ENCODE peak calls at places on chromosomes 13 and 19, in seven cellular contexts. G is stimulated activated CD8-positive, alpha-beta memory T cell treated with anti-CD3 and anti-CD28 coated beads, Interleukin-7, amount 100 ng/mL, for 1 hour; D is NCI-H1092 treated with DMSO at 0.1 percent for 48 hours; L is breast epithelium; S is neural crest cell; E is activated naive CD4-positive, alpha-beta T cell; O is brain pericyte. Y is an unnamed sample.

GRCh38 chr13:107035778-107036177 is 467.8 kb upstream of the ARGLU1 start:
- DNase-seq in G (no peak), D (no peak), L (no peak), S (no peak), E (no peak), O (no peak), Y (no peak)

GRCh38 chr13:95573226-95573625 is 20.7 kb downstream of the CLDN10 start:
- DNase-seq in G (no peak), D (no peak), L (no peak), S (no peak), E (no peak), O (no peak), Y (no peak)

GRCh38 chr19:57888494-57889231 is at the start of gene ZNF814:
- DNase-seq in G (peak), D (no peak), L (peak), S (peak), E (peak), O (peak), Y (peak)

GRCh38 chr13:54536112-54536511 is 1507.5 kb downstream of the OLFM4 start:
- DNase-seq in G (no peak), D (peak), L (no peak), S (no peak), E (no peak), O (no peak), Y (no peak)

GRCh38 chr13:20673711-20674110 is 29.8 kb upstream of the IL17D start:
- DNase-seq in G (no peak), D (no peak), L (no peak), S (no peak), E (no peak), O (no peak), Y (no peak)

GRCh38 chr19:3932931-3933810 is at the start of gene NMRK2:
- DNase-seq in G (no peak), D (no peak), L (no peak), S (no peak), E (no peak), O (no peak), Y (no peak)

GRCh38 chr19:35223856-35224505 is 4.6 kb downstream of the FAM187B start:
- DNase-seq in G (no peak), D (no peak), L (no peak), S (no peak), E (no peak), O (no peak), Y (no peak)

GRCh38 chr19:15623711-15624318 is 8.8 kb downstream of the CYP4F8 start:
- DNase-seq in G (no peak), D (no peak), L (no peak), S (no peak), E (no peak), O (no peak), Y (no peak)

GRCh38 chr13:52713894-52714293 is 25.7 kb downstream of the CNMD start:
- DNase-seq in G (no peak), D (no peak), L (no peak), S (no peak), E (no peak), O (no peak), Y (no peak)

Y was measured in A549.